ENCODE peak calls at places on chromosome 5, in eight cellular contexts. One of them, this sample, is unnamed.

GRCh38 chr5:99060306-99061261 is 131.8 kb upstream of the CHD1 start:
- DNase-seq in progenitor cell of endocrine pancreas: peak; percentile 64
- DNase-seq in cardiac fibroblast: peak; percentile 76
- DNase-seq in GM12865: peak; percentile 84
- DNase-seq in astrocyte of the cerebellum: peak; percentile 61
- DNase-seq in fibroblast of pulmonary artery: peak; percentile 79
- DNase-seq in GM12878: peak; percentile 34
- DNase-seq in fibroblast of mammary gland: peak; percentile 84
- DNase-seq in this sample: peak; percentile 59

GRCh38 chr5:96691503-96692303 is 29.5 kb downstream of the CAST start:
- DNase-seq in fibroblast of pulmonary artery: peak; percentile 54
- DNase-seq in fibroblast of mammary gland: no peak
- DNase-seq in GM12865: no peak
- DNase-seq in astrocyte of the cerebellum: no peak
- DNase-seq in progenitor cell of endocrine pancreas: no peak
- DNase-seq in GM12878: no peak
- DNase-seq in cardiac fibroblast: peak; percentile 50
- DNase-seq in this sample: no peak

GRCh38 chr5:17012289-17012688 is 76.2 kb upstream of the MYO10 start:
- DNase-seq in fibroblast of mammary gland: peak; percentile 75
- DNase-seq in astrocyte of the cerebellum: no peak
- DNase-seq in fibroblast of pulmonary artery: peak; percentile 42
- DNase-seq in GM12878: no peak
- DNase-seq in progenitor cell of endocrine pancreas: no peak
- DNase-seq in GM12865: no peak
- DNase-seq in cardiac fibroblast: no peak
- DNase-seq in this sample: no peak

GRCh38 chr5:32311404-32312193 is 1.1 kb downstream of the MTMR12 start:
- DNase-seq in fibroblast of pulmonary artery: peak; percentile 11
- DNase-seq in GM12878: no peak
- DNase-seq in cardiac fibroblast: peak; percentile 23
- DNase-seq in GM12865: peak; percentile 46
- DNase-seq in fibroblast of mammary gland: peak; percentile 37
- DNase-seq in astrocyte of the cerebellum: no peak
- DNase-seq in progenitor cell of endocrine pancreas: no peak
- DNase-seq in this sample: peak; percentile 22

GRCh38 chr5:75952963-75953362 is 130.2 kb upstream of the SV2C start:
- DNase-seq in GM12878: no peak
- DNase-seq in cardiac fibroblast: no peak
- DNase-seq in progenitor cell of endocrine pancreas: no peak
- DNase-seq in astrocyte of the cerebellum: no peak
- DNase-seq in fibroblast of mammary gland: no peak
- DNase-seq in fibroblast of pulmonary artery: no peak
- DNase-seq in GM12865: no peak
- DNase-seq in this sample: no peak

GRCh38 chr5:94174748-94175411 is 433.5 kb upstream of the POU5F2 start:
- DNase-seq in progenitor cell of endocrine pancreas: no peak
- DNase-seq in GM12865: no peak
- DNase-seq in fibroblast of pulmonary artery: peak; percentile 13
- DNase-seq in astrocyte of the cerebellum: no peak
- DNase-seq in fibroblast of mammary gland: peak; percentile 64
- DNase-seq in cardiac fibroblast: no peak
- DNase-seq in GM12878: no peak
- DNase-seq in this sample: no peak

GRCh38 chr5:139747583-139748504 is 47.8 kb upstream of the PSD2 start:
- DNase-seq in fibroblast of pulmonary artery: no peak
- DNase-seq in GM12878: no peak
- DNase-seq in astrocyte of the cerebellum: no peak
- DNase-seq in GM12865: peak; percentile 57
- DNase-seq in cardiac fibroblast: peak; percentile 48
- DNase-seq in progenitor cell of endocrine pancreas: no peak
- DNase-seq in fibroblast of mammary gland: peak; percentile 84
- DNase-seq in this sample: peak; percentile 64

GRCh38 chr5:177176175-177176704 is 42.7 kb downstream of the NSD1 start:
- DNase-seq in GM12878: no peak
- DNase-seq in astrocyte of the cerebellum: no peak
- DNase-seq in GM12865: peak; percentile 24
- DNase-seq in fibroblast of mammary gland: no peak
- DNase-seq in progenitor cell of endocrine pancreas: no peak
- DNase-seq in fibroblast of pulmonary artery: no peak
- DNase-seq in cardiac fibroblast: no peak
- DNase-seq in this sample: no peak

GRCh38 chr5:138964547-138965174 is 89.5 kb upstream of the LRRTM2 start:
- DNase-seq in fibroblast of mammary gland: no peak
- DNase-seq in progenitor cell of endocrine pancreas: no peak
- DNase-seq in cardiac fibroblast: no peak
- DNase-seq in GM12878: no peak
- DNase-seq in GM12865: no peak
- DNase-seq in fibroblast of pulmonary artery: no peak
- DNase-seq in astrocyte of the cerebellum: no peak
- DNase-seq in this sample: no peak

GRCh38 chr5:2912741-2913140 is 161.3 kb upstream of the IRX2 start:
- DNase-seq in fibroblast of pulmonary artery: no peak
- DNase-seq in cardiac fibroblast: no peak
- DNase-seq in astrocyte of the cerebellum: no peak
- DNase-seq in progenitor cell of endocrine pancreas: no peak
- DNase-seq in GM12865: no peak
- DNase-seq in fibroblast of mammary gland: no peak
- DNase-seq in GM12878: no peak
- DNase-seq in this sample: no peak

GRCh38 chr5:151253604-151253948 is 591 bp downstream of the GM2A start:
- DNase-seq in GM12865: no peak
- DNase-seq in cardiac fibroblast: no peak
- DNase-seq in astrocyte of the cerebellum: no peak
- DNase-seq in GM12878: no peak
- DNase-seq in progenitor cell of endocrine pancreas: no peak
- DNase-seq in fibroblast of pulmonary artery: no peak
- DNase-seq in fibroblast of mammary gland: no peak
- DNase-seq in this sample: no peak

DNA sequence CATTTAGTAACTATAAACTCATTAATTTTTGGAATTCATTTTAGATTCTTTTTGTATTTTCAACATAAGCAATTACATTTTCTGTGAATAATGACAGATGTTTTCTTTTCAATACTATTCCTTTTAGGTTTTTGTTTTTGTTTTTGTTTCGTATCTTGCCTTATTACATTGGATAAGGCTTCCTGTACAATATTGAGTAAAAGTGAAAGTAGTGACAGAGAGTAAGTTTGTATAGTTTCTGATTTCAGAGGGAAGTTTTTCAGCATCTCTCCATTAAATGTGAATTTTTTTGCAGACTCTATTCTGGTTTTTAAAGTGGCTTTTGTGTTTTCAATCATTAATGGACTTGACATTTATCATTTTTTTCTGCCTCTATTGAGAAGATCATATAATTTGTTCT is 12.8 kb upstream of the CAMK4 start:
- DNase-seq in GM12865: no peak
- DNase-seq in cardiac fibroblast: no peak
- DNase-seq in fibroblast of mammary gland: no peak
- DNase-seq in GM12878: no peak
- DNase-seq in progenitor cell of endocrine pancreas: no peak
- DNase-seq in fibroblast of pulmonary artery: no peak
- DNase-seq in astrocyte of the cerebellum: no peak
- DNase-seq in this sample: peak; percentile 47
- TF ChIP-seq CTCF in GM12865: no peak
- TF ChIP-seq CTCF in cardiac fibroblast: no peak
- TF ChIP-seq CTCF in fibroblast of mammary gland: no peak
- TF ChIP-seq CTCF in GM12878: no peak
- TF ChIP-seq CTCF in progenitor cell of endocrine pancreas: no peak
- TF ChIP-seq CTCF in fibroblast of pulmonary artery: no peak
- TF ChIP-seq CTCF in astrocyte of the cerebellum: no peak
- TF ChIP-seq CTCF in this sample: no peak

GRCh38 chr5:115588640-115589039 is 13.6 kb downstream of the TICAM2 start:
- DNase-seq in fibroblast of pulmonary artery: no peak
- DNase-seq in cardiac fibroblast: no peak
- DNase-seq in progenitor cell of endocrine pancreas: no peak
- DNase-seq in fibroblast of mammary gland: no peak
- DNase-seq in GM12865: peak; percentile 22
- DNase-seq in GM12878: no peak
- DNase-seq in astrocyte of the cerebellum: no peak
- DNase-seq in this sample: no peak

GRCh38 chr5:115584501-115584900 is 17.8 kb downstream of the TICAM2 start:
- DNase-seq in astrocyte of the cerebellum: no peak
- DNase-seq in cardiac fibroblast: no peak
- DNase-seq in fibroblast of mammary gland: no peak
- DNase-seq in progenitor cell of endocrine pancreas: no peak
- DNase-seq in GM12865: no peak
- DNase-seq in GM12878: no peak
- DNase-seq in fibroblast of pulmonary artery: no peak
- DNase-seq in this sample: no peak

GRCh38 chr5:115589043-115589442 is 13.2 kb downstream of the TICAM2 start:
- DNase-seq in astrocyte of the cerebellum: no peak
- DNase-seq in GM12878: no peak
- DNase-seq in fibroblast of pulmonary artery: no peak
- DNase-seq in progenitor cell of endocrine pancreas: no peak
- DNase-seq in GM12865: no peak
- DNase-seq in fibroblast of mammary gland: no peak
- DNase-seq in cardiac fibroblast: peak; percentile 34
- DNase-seq in this sample: no peak

GRCh38 chr5:115585265-115585664 is 17.0 kb downstream of the TICAM2 start:
- DNase-seq in cardiac fibroblast: no peak
- DNase-seq in astrocyte of the cerebellum: no peak
- DNase-seq in GM12865: no peak
- DNase-seq in fibroblast of mammary gland: no peak
- DNase-seq in GM12878: no peak
- DNase-seq in progenitor cell of endocrine pancreas: no peak
- DNase-seq in fibroblast of pulmonary artery: no peak
- DNase-seq in this sample: no peak

GRCh38 chr5:115586525-115587146 is 15.6 kb downstream of the TICAM2 start:
- DNase-seq in GM12878: no peak
- DNase-seq in progenitor cell of endocrine pancreas: no peak
- DNase-seq in GM12865: peak; percentile 44
- DNase-seq in fibroblast of mammary gland: peak; percentile 59
- DNase-seq in astrocyte of the cerebellum: no peak
- DNase-seq in cardiac fibroblast: peak; percentile 62
- DNase-seq in fibroblast of pulmonary artery: peak; percentile 64
- DNase-seq in this sample: peak; percentile 18
- TF ChIP-seq CTCF in GM12878: peak; percentile 9
- TF ChIP-seq CTCF in progenitor cell of endocrine pancreas: peak; percentile 82
- TF ChIP-seq CTCF in GM12865: peak; percentile 27
- TF ChIP-seq CTCF in fibroblast of mammary gland: peak; percentile 50
- TF ChIP-seq CTCF in astrocyte of the cerebellum: peak; percentile 30
- TF ChIP-seq CTCF in cardiac fibroblast: no peak
- TF ChIP-seq CTCF in fibroblast of pulmonary artery: peak; percentile 37
- TF ChIP-seq CTCF in this sample: no peak

DNA sequence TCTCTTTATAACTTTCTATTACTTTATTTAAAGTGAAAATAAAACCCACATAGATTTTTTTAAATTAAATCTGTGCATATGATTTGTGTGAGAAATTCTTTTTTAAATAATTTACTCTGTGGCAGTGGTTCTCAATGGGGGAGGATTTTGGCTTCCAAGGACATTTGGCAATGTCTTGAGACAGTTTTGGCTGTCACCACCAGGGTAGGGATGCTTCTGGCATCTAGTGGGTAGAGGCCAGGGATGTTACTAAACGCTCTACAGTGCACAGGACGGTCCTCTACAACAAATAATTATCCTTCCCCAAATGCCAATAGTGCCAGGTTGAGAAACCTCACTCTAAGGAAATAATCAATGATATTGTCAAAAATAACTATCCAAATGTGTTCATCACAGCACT is 177.9 kb upstream of the CCNG1 start:
- DNase-seq in GM12865: no peak
- DNase-seq in GM12878: no peak
- DNase-seq in astrocyte of the cerebellum: no peak
- DNase-seq in cardiac fibroblast: no peak
- DNase-seq in progenitor cell of endocrine pancreas: no peak
- DNase-seq in fibroblast of mammary gland: no peak
- DNase-seq in fibroblast of pulmonary artery: no peak
- DNase-seq in this sample: no peak
- TF ChIP-seq CTCF in GM12865: no peak
- TF ChIP-seq CTCF in GM12878: no peak
- TF ChIP-seq CTCF in astrocyte of the cerebellum: no peak
- TF ChIP-seq CTCF in cardiac fibroblast: no peak
- TF ChIP-seq CTCF in progenitor cell of endocrine pancreas: no peak
- TF ChIP-seq CTCF in fibroblast of mammary gland: no peak
- TF ChIP-seq CTCF in fibroblast of pulmonary artery: no peak
- TF ChIP-seq CTCF in this sample: no peak

GRCh38 chr5:135883441-135883840 is 12.2 kb downstream of the IL9 start:
- DNase-seq in progenitor cell of endocrine pancreas: no peak
- DNase-seq in astrocyte of the cerebellum: no peak
- DNase-seq in GM12865: peak; percentile 27
- DNase-seq in cardiac fibroblast: no peak
- DNase-seq in GM12878: no peak
- DNase-seq in fibroblast of mammary gland: no peak
- DNase-seq in fibroblast of pulmonary artery: no peak
- DNase-seq in this sample: peak; percentile 34
- TF ChIP-seq CTCF in progenitor cell of endocrine pancreas: no peak
- TF ChIP-seq CTCF in astrocyte of the cerebellum: no peak
- TF ChIP-seq CTCF in GM12865: peak; percentile 28
- TF ChIP-seq CTCF in cardiac fibroblast: peak; percentile 20
- TF ChIP-seq CTCF in GM12878: peak; percentile 44
- TF ChIP-seq CTCF in fibroblast of mammary gland: peak; percentile 21
- TF ChIP-seq CTCF in fibroblast of pulmonary artery: peak; percentile 11
- TF ChIP-seq CTCF in this sample: peak; percentile 21

DNA sequence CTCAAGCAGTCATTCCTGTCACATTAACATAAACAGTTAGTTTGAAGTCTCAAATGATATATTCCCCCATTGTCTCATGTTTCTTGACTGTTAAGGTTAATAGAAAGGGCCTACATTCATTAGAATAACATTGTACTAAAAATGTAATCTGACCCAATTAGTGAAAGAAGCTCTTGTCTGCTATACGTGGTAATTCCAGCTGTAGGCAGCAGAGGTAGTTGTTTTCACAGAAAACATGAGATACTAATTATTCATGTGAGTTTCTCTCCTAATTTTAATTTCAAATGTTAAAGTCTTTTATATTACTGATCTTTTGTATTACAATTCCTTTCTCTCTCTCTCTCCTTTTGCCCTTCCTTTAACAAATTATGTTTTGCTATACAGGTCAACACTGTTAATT is 26.0 kb upstream of the AP3B1 start:
- DNase-seq in astrocyte of the cerebellum: peak; percentile 9
- DNase-seq in progenitor cell of endocrine pancreas: no peak
- DNase-seq in GM12865: peak; percentile 41
- DNase-seq in fibroblast of mammary gland: peak; percentile 59
- DNase-seq in GM12878: no peak
- DNase-seq in cardiac fibroblast: peak; percentile 68
- DNase-seq in fibroblast of pulmonary artery: peak; percentile 65
- DNase-seq in this sample: peak; percentile 18
- TF ChIP-seq CTCF in astrocyte of the cerebellum: peak; percentile 57
- TF ChIP-seq CTCF in progenitor cell of endocrine pancreas: peak; percentile 53
- TF ChIP-seq CTCF in GM12865: peak; percentile 48
- TF ChIP-seq CTCF in fibroblast of mammary gland: peak; percentile 82
- TF ChIP-seq CTCF in GM12878: peak; percentile 54
- TF ChIP-seq CTCF in cardiac fibroblast: peak; percentile 71
- TF ChIP-seq CTCF in fibroblast of pulmonary artery: peak; percentile 77
- TF ChIP-seq CTCF in this sample: peak; percentile 22

This sample was measured in GM20000.